ENCODE peak calls at places on chromosomes 2 and 18, in five cellular contexts. One of them, this sample, is unnamed.

GRCh38 chr2:40304340-40304739 is 147.6 kb downstream of the SLC8A1 start:
- DNase-seq in GM23338: peak; percentile 38
- DNase-seq in left lung: no peak
- DNase-seq in WERI-Rb-1: no peak
- DNase-seq in foreskin fibroblast: no peak
- DNase-seq in this sample: no peak

GRCh38 chr2:18959952-18960717 is 370.8 kb upstream of the NT5C1B start:
- DNase-seq in left lung: no peak
- DNase-seq in foreskin fibroblast: peak; percentile 85
- DNase-seq in GM23338: no peak
- DNase-seq in WERI-Rb-1: no peak
- DNase-seq in this sample: no peak

GRCh38 chr2:231709636-231709980 is 1.3 kb downstream of the PTMA start:
- DNase-seq in left lung: peak; percentile 55
- DNase-seq in foreskin fibroblast: no peak
- DNase-seq in GM23338: no peak
- DNase-seq in WERI-Rb-1: no peak
- DNase-seq in this sample: no peak

GRCh38 chr2:198698230-198698629 is 759.5 kb downstream of the SATB2 start:
- DNase-seq in left lung: no peak
- DNase-seq in foreskin fibroblast: no peak
- DNase-seq in GM23338: no peak
- DNase-seq in WERI-Rb-1: no peak
- DNase-seq in this sample: no peak

GRCh38 chr18:79915161-79916127 is 36.0 kb downstream of the SLC66A2 start:
- DNase-seq in left lung: no peak
- DNase-seq in foreskin fibroblast: no peak
- DNase-seq in WERI-Rb-1: no peak
- DNase-seq in GM23338: peak; percentile 55
- DNase-seq in this sample: no peak

GRCh38 chr2:191927319-191927867 is 80.5 kb upstream of the CAVIN2 start:
- DNase-seq in WERI-Rb-1: no peak
- DNase-seq in left lung: peak; percentile 76
- DNase-seq in GM23338: peak; percentile 18
- DNase-seq in foreskin fibroblast: peak; percentile 78
- DNase-seq in this sample: no peak

GRCh38 chr2:20516291-20516645 is 69.4 kb downstream of the RHOB start:
- DNase-seq in WERI-Rb-1: no peak
- DNase-seq in GM23338: no peak
- DNase-seq in left lung: no peak
- DNase-seq in foreskin fibroblast: no peak
- DNase-seq in this sample: no peak

GRCh38 chr2:165833156-165833555 is 39.1 kb upstream of the GALNT3 start:
- DNase-seq in WERI-Rb-1: no peak
- DNase-seq in GM23338: no peak
- DNase-seq in left lung: no peak
- DNase-seq in foreskin fibroblast: peak; percentile 34
- DNase-seq in this sample: no peak

GRCh38 chr2:25664531-25665307 is 8.7 kb downstream of the DTNB start:
- DNase-seq in WERI-Rb-1: peak; percentile 67
- DNase-seq in foreskin fibroblast: peak; percentile 41
- DNase-seq in GM23338: peak; percentile 95
- DNase-seq in left lung: peak; percentile 60
- DNase-seq in this sample: peak; percentile 47

GRCh38 chr2:140698736-140699135 is 1432.1 kb downstream of the LRP1B start:
- DNase-seq in foreskin fibroblast: no peak
- DNase-seq in left lung: no peak
- DNase-seq in GM23338: no peak
- DNase-seq in WERI-Rb-1: no peak
- DNase-seq in this sample: no peak

GRCh38 chr2:140695163-140695562 is 1435.7 kb downstream of the LRP1B start:
- DNase-seq in left lung: no peak
- DNase-seq in WERI-Rb-1: no peak
- DNase-seq in foreskin fibroblast: peak; percentile 81
- DNase-seq in GM23338: peak; percentile 36
- DNase-seq in this sample: no peak

GRCh38 chr2:140696449-140696848 is 1434.4 kb downstream of the LRP1B start:
- DNase-seq in foreskin fibroblast: no peak
- DNase-seq in GM23338: peak; percentile 28
- DNase-seq in WERI-Rb-1: peak; percentile 10
- DNase-seq in left lung: no peak
- DNase-seq in this sample: no peak
- TF ChIP-seq CTCF in foreskin fibroblast: no peak
- TF ChIP-seq CTCF in GM23338: peak; percentile 59
- TF ChIP-seq CTCF in WERI-Rb-1: peak; percentile 38
- TF ChIP-seq CTCF in left lung: no peak
- TF ChIP-seq CTCF in this sample: no peak

DNA sequence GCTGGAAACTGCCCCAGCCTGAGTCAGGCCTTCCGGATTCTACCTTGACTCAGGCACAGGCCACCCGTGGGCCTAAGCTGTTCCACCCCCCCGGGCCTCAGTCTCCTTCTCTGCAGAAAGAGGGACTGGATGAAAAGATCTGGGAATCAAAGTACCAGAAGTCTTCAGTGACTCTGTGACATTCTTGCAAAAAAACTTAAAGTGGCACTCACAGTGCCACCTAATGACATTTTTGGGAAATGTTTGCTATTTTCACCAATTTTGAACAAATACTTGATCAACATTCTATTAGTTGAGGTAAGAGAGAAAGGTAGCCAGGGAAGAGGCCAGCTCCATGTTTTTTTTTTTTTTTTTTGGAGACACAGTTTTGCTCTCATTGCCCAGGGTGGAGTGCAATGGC is 48.3 kb upstream of the ACAA2 start:
- DNase-seq in GM23338: peak; percentile 12
- DNase-seq in WERI-Rb-1: no peak
- DNase-seq in foreskin fibroblast: no peak
- DNase-seq in left lung: no peak
- DNase-seq in this sample: no peak
- TF ChIP-seq CTCF in GM23338: peak; percentile 45
- TF ChIP-seq CTCF in WERI-Rb-1: no peak
- TF ChIP-seq CTCF in foreskin fibroblast: peak; percentile 19
- TF ChIP-seq CTCF in left lung: no peak
- TF ChIP-seq CTCF in this sample: peak; percentile 38

GRCh38 chr2:239444626-239445625 is 44.1 kb upstream of the HDAC4 start:
- DNase-seq in WERI-Rb-1: no peak
- DNase-seq in GM23338: no peak
- DNase-seq in left lung: peak; percentile 73
- DNase-seq in foreskin fibroblast: peak; percentile 33
- DNase-seq in this sample: no peak

GRCh38 chr2:239443102-239443620 is 42.3 kb upstream of the HDAC4 start:
- DNase-seq in foreskin fibroblast: no peak
- DNase-seq in left lung: no peak
- DNase-seq in GM23338: no peak
- DNase-seq in WERI-Rb-1: no peak
- DNase-seq in this sample: no peak

GRCh38 chr2:239442192-239442591 is 41.4 kb upstream of the HDAC4 start:
- DNase-seq in GM23338: no peak
- DNase-seq in left lung: no peak
- DNase-seq in foreskin fibroblast: no peak
- DNase-seq in WERI-Rb-1: no peak
- DNase-seq in this sample: no peak

GRCh38 chr2:239443666-239444567 is 43.1 kb upstream of the HDAC4 start:
- DNase-seq in GM23338: no peak
- DNase-seq in left lung: no peak
- DNase-seq in foreskin fibroblast: no peak
- DNase-seq in WERI-Rb-1: no peak
- DNase-seq in this sample: no peak

DNA sequence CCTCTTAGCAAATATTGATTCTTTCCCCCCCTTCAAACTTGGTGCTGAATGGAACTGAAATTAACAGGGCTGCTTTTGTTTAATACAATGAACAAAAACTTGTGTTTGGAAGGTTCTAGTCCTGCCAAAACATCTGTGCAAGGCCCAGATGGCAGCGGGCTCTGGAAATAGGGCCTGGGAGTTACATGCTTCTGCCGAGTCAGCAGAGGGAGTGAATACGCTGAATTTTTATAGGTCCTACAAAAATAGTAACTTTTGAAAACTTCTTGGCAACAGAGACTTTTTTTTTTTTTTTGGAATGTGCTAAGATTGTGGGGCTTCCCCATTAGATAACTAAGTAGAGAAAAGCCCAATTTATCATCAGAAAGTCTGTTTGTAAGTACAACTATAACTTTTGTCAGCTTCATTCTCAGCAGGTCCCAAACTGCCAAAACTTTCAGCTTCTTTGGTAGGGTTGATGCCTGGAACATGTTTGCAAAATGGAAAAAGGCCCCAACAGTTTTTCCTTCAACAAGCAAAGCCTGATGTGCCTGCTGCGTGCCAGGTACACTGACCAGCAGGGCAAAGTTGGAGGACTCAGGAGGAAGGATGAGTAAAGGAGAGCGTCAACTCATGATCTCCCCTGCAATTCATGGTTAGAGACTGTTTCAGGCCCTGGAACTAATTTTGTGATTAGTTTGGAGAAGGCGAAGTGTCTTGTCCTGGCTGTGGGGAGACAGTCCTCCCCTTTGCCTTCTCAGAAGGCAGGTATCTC is 45.1 kb upstream of the HDAC4 start:
- DNase-seq in GM23338: no peak
- DNase-seq in left lung: no peak
- DNase-seq in foreskin fibroblast: no peak
- DNase-seq in WERI-Rb-1: no peak
- DNase-seq in this sample: no peak
- TF ChIP-seq CTCF in GM23338: no peak
- TF ChIP-seq CTCF in left lung: no peak
- TF ChIP-seq CTCF in foreskin fibroblast: no peak
- TF ChIP-seq CTCF in WERI-Rb-1: no peak
- TF ChIP-seq CTCF in this sample: no peak

GRCh38 chr18:48334845-48335244 is 74.3 kb downstream of the ZBTB7C start:
- DNase-seq in left lung: no peak
- DNase-seq in GM23338: no peak
- DNase-seq in foreskin fibroblast: no peak
- DNase-seq in WERI-Rb-1: no peak
- DNase-seq in this sample: no peak

GRCh38 chr18:48338915-48339314 is 70.3 kb downstream of the ZBTB7C start:
- DNase-seq in left lung: no peak
- DNase-seq in foreskin fibroblast: no peak
- DNase-seq in WERI-Rb-1: no peak
- DNase-seq in GM23338: no peak
- DNase-seq in this sample: no peak

GRCh38 chr18:48337053-48337452 is 72.1 kb downstream of the ZBTB7C start:
- DNase-seq in left lung: no peak
- DNase-seq in foreskin fibroblast: no peak
- DNase-seq in WERI-Rb-1: no peak
- DNase-seq in GM23338: no peak
- DNase-seq in this sample: no peak

GRCh38 chr18:48335829-48336228 is 73.4 kb downstream of the ZBTB7C start:
- DNase-seq in left lung: peak; percentile 58
- DNase-seq in WERI-Rb-1: no peak
- DNase-seq in GM23338: peak; percentile 46
- DNase-seq in foreskin fibroblast: no peak
- DNase-seq in this sample: no peak

DNA sequence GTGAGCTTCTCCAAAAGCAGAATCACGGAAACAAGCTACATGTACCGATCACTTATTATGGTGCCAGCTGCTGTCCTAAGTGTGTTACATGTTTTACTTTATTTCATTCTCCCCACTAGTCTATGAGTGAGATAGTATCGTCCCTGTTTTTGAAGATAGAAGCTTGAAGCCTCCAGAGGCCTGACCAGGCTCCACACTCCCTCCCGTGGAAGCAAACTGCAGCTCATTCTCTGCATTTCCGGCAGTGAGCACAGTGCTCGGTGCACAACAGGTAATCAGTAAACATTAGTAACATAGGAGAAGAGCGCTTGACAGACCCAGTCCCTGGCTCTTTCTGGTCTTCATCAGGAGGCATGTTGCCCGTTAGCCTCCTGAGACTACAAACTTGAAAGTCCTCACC is 72.9 kb downstream of the ZBTB7C start:
- DNase-seq in WERI-Rb-1: no peak
- DNase-seq in foreskin fibroblast: no peak
- DNase-seq in GM23338: no peak
- DNase-seq in left lung: no peak
- DNase-seq in this sample: no peak
- TF ChIP-seq CTCF in WERI-Rb-1: no peak
- TF ChIP-seq CTCF in foreskin fibroblast: no peak
- TF ChIP-seq CTCF in GM23338: no peak
- TF ChIP-seq CTCF in left lung: no peak
- TF ChIP-seq CTCF in this sample: no peak

GRCh38 chr2:53740170-53740569 is 27.4 kb upstream of the CHAC2 start:
- DNase-seq in GM23338: peak; percentile 27
- DNase-seq in left lung: no peak
- DNase-seq in WERI-Rb-1: no peak
- DNase-seq in foreskin fibroblast: peak; percentile 19
- DNase-seq in this sample: no peak
- TF ChIP-seq CTCF in GM23338: peak; percentile 48
- TF ChIP-seq CTCF in left lung: no peak
- TF ChIP-seq CTCF in WERI-Rb-1: peak; percentile 33
- TF ChIP-seq CTCF in foreskin fibroblast: no peak
- TF ChIP-seq CTCF in this sample: no peak

GRCh38 chr2:16023663-16024360 is 83.5 kb downstream of the MYCN start:
- DNase-seq in left lung: no peak
- DNase-seq in WERI-Rb-1: no peak
- DNase-seq in foreskin fibroblast: no peak
- DNase-seq in GM23338: no peak
- DNase-seq in this sample: no peak
- TF ChIP-seq CTCF in left lung: no peak
- TF ChIP-seq CTCF in WERI-Rb-1: no peak
- TF ChIP-seq CTCF in foreskin fibroblast: no peak
- TF ChIP-seq CTCF in GM23338: no peak
- TF ChIP-seq CTCF in this sample: no peak

GRCh38 chr2:62423235-62423634 is 82.8 kb downstream of the TMEM17 start:
- DNase-seq in left lung: no peak
- DNase-seq in WERI-Rb-1: no peak
- DNase-seq in GM23338: peak; percentile 68
- DNase-seq in foreskin fibroblast: peak; percentile 8
- DNase-seq in this sample: no peak
- TF ChIP-seq CTCF in left lung: no peak
- TF ChIP-seq CTCF in WERI-Rb-1: peak; percentile 47
- TF ChIP-seq CTCF in GM23338: peak; percentile 64
- TF ChIP-seq CTCF in foreskin fibroblast: peak; percentile 37
- TF ChIP-seq CTCF in this sample: no peak

GRCh38 chr2:55314985-55315384 is 46.0 kb upstream of the MTIF2 start:
- DNase-seq in foreskin fibroblast: no peak
- DNase-seq in GM23338: no peak
- DNase-seq in left lung: no peak
- DNase-seq in WERI-Rb-1: no peak
- DNase-seq in this sample: no peak

GRCh38 chr2:55309441-55309840 is 40.4 kb upstream of the MTIF2 start:
- DNase-seq in GM23338: no peak
- DNase-seq in left lung: no peak
- DNase-seq in WERI-Rb-1: no peak
- DNase-seq in foreskin fibroblast: peak; percentile 45
- DNase-seq in this sample: no peak

GRCh38 chr2:55311444-55311870 is 42.4 kb upstream of the MTIF2 start:
- DNase-seq in left lung: no peak
- DNase-seq in GM23338: peak; percentile 4
- DNase-seq in foreskin fibroblast: peak; percentile 71
- DNase-seq in WERI-Rb-1: no peak
- DNase-seq in this sample: no peak
- TF ChIP-seq CTCF in left lung: no peak
- TF ChIP-seq CTCF in GM23338: no peak
- TF ChIP-seq CTCF in foreskin fibroblast: peak; percentile 10
- TF ChIP-seq CTCF in WERI-Rb-1: peak; percentile 5
- TF ChIP-seq CTCF in this sample: peak; percentile 21

This sample was measured in CD14-positive monocyte.